ENCODE peak calls at places on chromosomes 11 and 22, in nine cellular contexts. W, A, D, X, M, N, R, C and U are unnamed samples.

GRCh38 chr11:117382746-117383145 is 55.1 kb downstream of the CEP164 start:
- DNase-seq in W (no peak), A (no peak), D (peak; percentile 15), X (no peak), M (no peak), N (no peak), R (no peak), C (no peak), U (no peak)

GRCh38 chr11:122434786-122435185 is 220.7 kb upstream of the UBASH3B start:
- DNase-seq in W (no peak), A (no peak), D (no peak), X (no peak), M (no peak), N (no peak), R (no peak), C (no peak), U (no peak)

GRCh38 chr11:86972734-86973133 is 17.5 kb upstream of the FZD4 start:
- DNase-seq in W (no peak), A (no peak), D (no peak), X (no peak), M (no peak), N (no peak), R (no peak), C (no peak), U (no peak)

GRCh38 chr11:31628111-31628510 is 118.5 kb downstream of the ELP4 start:
- DNase-seq in W (no peak), A (no peak), D (no peak), X (no peak), M (no peak), N (no peak), R (no peak), C (no peak), U (no peak)

GRCh38 chr22:37309221-37310074 is 27.1 kb downstream of the CYTH4 start:
- DNase-seq in W (no peak), A (no peak), D (peak; percentile 43), X (no peak), M (no peak), N (no peak), R (peak; percentile 82), C (no peak), U (peak; percentile 19)

GRCh38 chr11:96472085-96472484 is 82.3 kb downstream of the JRKL start:
- DNase-seq in W (no peak), A (no peak), D (no peak), X (no peak), M (peak; percentile 16), N (no peak), R (peak; percentile 3), C (no peak), U (no peak)

GRCh38 chr22:34236527-34236926 is 316.3 kb upstream of the LARGE1 start:
- DNase-seq in W (no peak), A (no peak), D (no peak), X (no peak), M (no peak), N (no peak), R (no peak), C (no peak), U (no peak)

GRCh38 chr11:111833524-111833923 is 37.9 kb downstream of the ALG9 start:
- DNase-seq in W (no peak), A (no peak), D (no peak), X (no peak), M (peak; percentile 62), N (no peak), R (no peak), C (no peak), U (no peak)

GRCh38 chr11:14578551-14578956 is 58.4 kb upstream of the PSMA1 start:
- DNase-seq in W (no peak), A (peak; percentile 41), D (no peak), X (peak; percentile 87), M (peak; percentile 28), N (no peak), R (peak; percentile 94), C (no peak), U (peak; percentile 59)

GRCh38 chr22:47373648-47374272 is 611.3 kb downstream of the TBC1D22A start:
- DNase-seq in W (no peak), A (no peak), D (peak; percentile 63), X (no peak), M (no peak), N (no peak), R (no peak), C (no peak), U (no peak)

DNA sequence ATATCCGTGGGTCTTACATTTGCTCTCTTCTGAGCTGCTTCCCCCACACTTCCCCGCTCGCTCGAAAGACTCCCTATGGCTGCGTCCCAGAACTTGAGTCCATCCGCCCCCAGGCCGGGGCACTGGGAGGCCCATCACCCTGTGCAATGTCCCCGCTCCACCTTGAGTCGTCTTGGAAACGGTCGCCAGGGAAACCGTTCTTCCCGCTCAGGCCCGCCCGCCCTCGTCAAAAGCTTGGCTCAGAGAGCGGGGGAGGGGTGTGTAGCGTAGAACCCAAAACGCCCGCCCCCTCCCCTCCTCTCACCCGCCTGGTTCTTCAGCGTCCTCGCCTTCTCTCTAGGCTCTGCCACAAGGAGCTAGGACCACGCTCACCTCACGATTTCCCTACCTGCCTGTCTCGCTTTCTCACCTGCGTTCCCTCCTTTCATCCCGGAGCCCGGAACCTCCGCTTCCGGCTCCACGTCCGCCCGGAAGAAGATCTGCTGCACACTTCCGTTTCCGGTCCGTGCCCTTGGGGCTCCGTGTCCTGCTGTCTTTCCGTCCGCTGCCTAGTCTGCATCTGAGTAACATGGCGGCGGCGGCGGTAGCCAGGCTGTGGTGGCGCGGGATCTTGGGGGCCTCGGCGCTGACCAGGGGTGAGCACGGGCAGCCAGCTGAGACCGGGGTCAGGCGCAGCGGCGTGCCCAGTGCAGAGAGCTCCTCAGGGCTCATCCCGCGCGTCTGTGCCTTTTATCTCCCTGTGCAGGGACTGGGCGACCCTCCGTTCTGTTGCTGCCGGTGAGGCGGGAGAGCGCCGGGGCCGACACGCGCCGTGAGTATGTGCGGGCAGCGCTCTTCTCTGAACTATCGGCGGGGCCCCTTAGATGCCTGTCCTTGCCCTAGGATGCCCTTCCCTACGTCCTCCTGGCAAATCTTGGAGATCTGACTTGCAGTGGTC is at the start of the genes KBTBD4 and NDUFS3:
- DNase-seq in W (peak; percentile 96), A (peak; percentile 94), D (peak; percentile 96), X (peak; percentile 84), M (peak; percentile 98), N (peak; percentile 95), R (peak; percentile 89), C (peak; percentile 94), U (peak; percentile 80)
- H3K27ac ChIP-seq in W (peak within 1 kb of the TSS; percentile 94), A (peak within 1 kb of the TSS; percentile 77), D (peak within 1 kb of the TSS; percentile 76), X (peak within 1 kb of the TSS; percentile 47), M (peak within 1 kb of the TSS; percentile 89), N (peak within 1 kb of the TSS; percentile 86), R (peak within 1 kb of the TSS; percentile 90), C (peak within 1 kb of the TSS; percentile 94), U (peak within 1 kb of the TSS; percentile 91)

GRCh38 chr11:18766015-18766414 is 25.6 kb downstream of the PTPN5 start:
- DNase-seq in W (no peak), A (no peak), D (no peak), X (no peak), M (no peak), N (no peak), R (no peak), C (no peak), U (no peak)

GRCh38 chr11:18761144-18761543 is 30.5 kb downstream of the PTPN5 start:
- DNase-seq in W (no peak), A (no peak), D (no peak), X (no peak), M (no peak), N (no peak), R (no peak), C (no peak), U (no peak)

GRCh38 chr11:18765554-18765953 is 26.0 kb downstream of the PTPN5 start:
- DNase-seq in W (no peak), A (no peak), D (no peak), X (no peak), M (no peak), N (peak; percentile 26), R (no peak), C (no peak), U (no peak)

GRCh38 chr11:18757742-18758294 is 31.8 kb upstream of the IGSF22 start:
- DNase-seq in W (no peak), A (no peak), D (no peak), X (no peak), M (no peak), N (no peak), R (no peak), C (no peak), U (no peak)

DNA sequence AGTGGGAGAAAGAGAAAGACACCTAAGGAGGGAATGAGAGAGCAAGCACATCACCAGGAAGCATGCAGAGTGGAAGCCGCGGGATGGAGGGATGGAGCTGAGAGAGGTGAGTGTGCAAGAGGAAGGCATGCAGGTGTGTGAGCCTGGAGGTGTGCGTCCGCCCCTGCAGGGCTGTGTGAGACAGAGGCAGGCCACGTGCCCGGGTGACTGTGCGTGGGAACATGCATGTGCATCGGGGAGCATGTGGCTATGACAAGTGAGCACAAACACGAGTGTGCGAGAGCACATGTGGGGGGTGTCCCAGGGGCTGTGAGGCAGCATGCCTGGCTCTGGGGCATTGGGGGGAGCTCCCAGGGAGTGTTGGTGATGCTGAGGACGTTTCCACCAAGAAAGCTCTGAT is 29.9 kb downstream of the PTPN5 start:
- DNase-seq in W (no peak), A (no peak), D (no peak), X (no peak), M (no peak), N (no peak), R (no peak), C (no peak), U (no peak)
- H3K27ac ChIP-seq in W (no peak overlapping the region), A (no peak overlapping the region), D (no peak overlapping the region), X (no peak overlapping the region), M (no peak overlapping the region), N (no peak overlapping the region), R (no peak overlapping the region), C (no peak overlapping the region), U (no peak overlapping the region)

DNA sequence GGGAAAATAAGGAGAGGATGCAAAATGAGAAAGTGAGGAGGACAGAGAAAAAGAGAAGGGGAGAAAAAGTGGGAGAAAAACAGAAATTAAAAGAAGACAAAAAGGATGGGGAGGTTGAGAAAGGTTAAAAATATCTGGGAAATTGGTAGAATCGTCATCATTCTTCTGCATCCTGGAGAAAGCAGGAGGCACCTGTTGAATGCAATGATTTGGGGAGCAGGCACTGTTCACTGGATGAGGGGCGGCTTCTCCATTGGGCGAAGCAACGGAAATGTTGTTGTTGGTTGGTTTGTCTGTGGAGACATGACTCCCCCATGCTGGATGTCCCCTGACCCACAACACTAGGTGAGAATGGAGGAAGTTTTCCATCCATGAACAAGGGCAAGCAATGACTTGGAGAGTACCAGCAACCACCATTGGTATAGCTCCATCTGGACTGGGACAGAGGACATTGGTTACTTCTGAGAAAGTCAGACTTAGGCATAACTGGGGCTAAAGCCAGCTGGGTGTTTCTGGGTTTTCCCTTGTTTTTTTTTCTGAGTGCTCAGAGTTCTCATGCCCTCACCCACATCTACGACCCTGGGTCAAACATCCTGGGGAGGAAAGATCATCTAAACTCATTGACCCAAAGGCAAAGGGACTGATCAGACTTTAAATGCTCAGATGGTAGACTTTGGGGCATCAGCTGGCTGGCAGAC is 11.9 kb upstream of the CD44 start:
- DNase-seq in W (no peak), A (no peak), D (peak; percentile 65), X (no peak), M (no peak), N (no peak), R (no peak), C (no peak), U (no peak)
- H3K27ac ChIP-seq in W (no peak overlapping the region), A (no peak overlapping the region), D (no peak overlapping the region), X (no peak overlapping the region), M (no peak overlapping the region), N (no peak overlapping the region), R (no peak overlapping the region), C (no peak overlapping the region), U (peak overlapping the region; percentile 56)

DNA sequence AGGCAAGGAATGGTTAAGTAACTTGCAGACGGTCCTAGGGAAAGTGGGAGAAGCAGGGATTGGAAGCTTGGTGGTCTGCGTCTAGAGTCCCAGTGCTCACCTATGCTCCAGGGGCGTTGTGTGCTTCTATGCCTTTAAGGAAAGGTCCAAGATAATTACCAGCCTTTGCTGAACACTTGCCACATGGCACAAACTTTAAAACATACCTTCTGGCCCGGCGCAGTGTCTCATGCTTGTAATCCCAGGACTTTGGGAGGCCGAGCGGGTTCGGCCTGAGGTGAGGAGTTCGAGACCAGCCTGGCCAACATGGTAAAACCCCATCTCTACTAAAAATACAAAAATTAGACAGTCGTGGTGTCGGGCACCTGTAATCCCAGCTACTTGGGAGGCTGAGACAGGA is 2.3 kb downstream of the POLDIP3 start:
- DNase-seq in W (no peak), A (no peak), D (no peak), X (no peak), M (no peak), N (peak; percentile 57), R (no peak), C (no peak), U (no peak)
- H3K27ac ChIP-seq in W (no peak overlapping the region), A (no peak overlapping the region), D (no peak overlapping the region), X (no peak overlapping the region), M (peak overlapping the region; percentile 97), N (no peak overlapping the region), R (no peak overlapping the region), C (no peak overlapping the region), U (peak overlapping the region; percentile 5)